ENCODE peak calls at places on chromosomes 7 and 10, in six cellular contexts. N is RWPE1, R is astrocyte of the spinal cord, G is GM12864, T is brain microvascular endothelial cell, Q is upper lobe of right lung. A is an unnamed sample.

GRCh38 chr10:113087082-113088029 is 137.3 kb downstream of the TCF7L2 start:
- DNase-seq in N (peak), Q (peak), R (peak), G (no peak), T (peak), A (no peak)

GRCh38 chr10:46325021-46325420 is 38.2 kb downstream of the ANTXRL start:
- DNase-seq in T (no peak), G (no peak), N (peak), R (no peak), Q (no peak), A (no peak)

GRCh38 chr10:112949875-112950507 is at the start of gene TCF7L2:
- DNase-seq in T (peak), R (peak), N (peak), Q (peak), G (no peak), A (peak)

GRCh38 chr7:149821191-149822148 is 16.7 kb upstream of the ZNF862 start:
- DNase-seq in T (no peak), N (no peak), G (no peak), Q (peak), R (no peak), A (no peak)

GRCh38 chr10:8060010-8060703 is 5.7 kb downstream of the GATA3 start:
- DNase-seq in T (no peak), N (no peak), Q (no peak), G (no peak), R (peak), A (peak)

GRCh38 chr7:33923440-33924229 is 18.3 kb downstream of the BMPER start:
- DNase-seq in T (no peak), R (no peak), N (no peak), G (no peak), Q (no peak), A (no peak)

GRCh38 chr7:105811189-105811847 is 65.1 kb downstream of the ATXN7L1 start:
- DNase-seq in N (no peak), Q (no peak), T (no peak), R (no peak), G (no peak), A (no peak)

GRCh38 chr7:99459087-99459486 is 6.9 kb downstream of the ATP5MF start:
- DNase-seq in R (no peak), T (no peak), G (no peak), N (no peak), Q (no peak), A (no peak)

GRCh38 chr7:116291937-116292336 is 81.6 kb downstream of the TES start:
- DNase-seq in T (no peak), N (no peak), R (no peak), Q (no peak), G (no peak), A (no peak)

GRCh38 chr10:32882076-32882475 is 76.0 kb downstream of the ITGB1 start:
- DNase-seq in R (no peak), G (no peak), Q (no peak), N (no peak), T (no peak), A (no peak)

GRCh38 chr10:6203331-6204062 is 765 bp downstream of the PFKFB3 start:
- DNase-seq in T (no peak), Q (peak), N (peak), R (peak), G (no peak), A (peak)

GRCh38 chr10:129104266-129105045 is 362.6 kb upstream of the MGMT start:
- DNase-seq in Q (no peak), G (no peak), N (no peak), T (peak), R (peak), A (no peak)

GRCh38 chr10:99285846-99286245 is 43.3 kb upstream of the CNNM1 start:
- DNase-seq in N (no peak), G (no peak), Q (no peak), R (no peak), T (no peak), A (no peak)

GRCh38 chr10:131839351-131839750 is 61.5 kb upstream of the PPP2R2D start:
- DNase-seq in T (no peak), Q (peak), N (no peak), G (no peak), R (no peak), A (no peak)

GRCh38 chr10:49441488-49442476 is 45.9 kb upstream of the DRGX start:
- DNase-seq in G (no peak), N (no peak), Q (no peak), T (no peak), R (no peak), A (no peak)

GRCh38 chr7:105911961-105912575 is 35.7 kb upstream of the ATXN7L1 start:
- DNase-seq in Q (no peak), N (no peak), G (no peak), T (no peak), R (no peak), A (no peak)

GRCh38 chr7:118129037-118129436 is 54.9 kb upstream of the LSM8 start:
- DNase-seq in Q (no peak), N (no peak), R (no peak), T (no peak), G (no peak), A (no peak)

GRCh38 chr7:148472406-148472805 is 118.2 kb upstream of the C7orf33 start:
- DNase-seq in N (peak), T (no peak), G (no peak), Q (no peak), R (no peak), A (no peak)

GRCh38 chr10:103828587-103829186 is 26.7 kb downstream of the SH3PXD2A start:
- DNase-seq in N (no peak), R (peak), T (no peak), Q (peak), G (no peak), A (no peak)

GRCh38 chr7:84532196-84532595 is 337.6 kb upstream of the SEMA3A start:
- DNase-seq in R (no peak), N (no peak), G (no peak), T (no peak), Q (no peak), A (no peak)

GRCh38 chr10:104925232-104925851 is 284.3 kb downstream of the SORCS3 start:
- DNase-seq in R (peak), Q (no peak), N (peak), G (no peak), T (no peak), A (peak)

GRCh38 chr10:124025638-124026336 is 67.6 kb downstream of the CHST15 start:
- DNase-seq in T (no peak), Q (no peak), G (no peak), N (no peak), R (peak), A (peak)

GRCh38 chr7:46996972-46997371 is 584.9 kb downstream of the TNS3 start:
- DNase-seq in N (no peak), R (no peak), Q (no peak), T (no peak), G (no peak), A (no peak)

GRCh38 chr7:27840314-27840713 is 100.4 kb downstream of the TAX1BP1 start:
- DNase-seq in N (no peak), Q (no peak), R (no peak), T (no peak), G (no peak), A (no peak)

GRCh38 chr10:110057461-110057860 is 49.7 kb downstream of the ADD3 start:
- DNase-seq in N (no peak), T (no peak), Q (no peak), R (no peak), G (no peak), A (no peak)

GRCh38 chr10:62133618-62134017 is 135.0 kb downstream of the RTKN2 start:
- DNase-seq in G (peak), N (no peak), Q (no peak), R (no peak), T (no peak), A (peak)

GRCh38 chr10:105770813-105771212 is 1129.7 kb downstream of the SORCS3 start:
- DNase-seq in N (no peak), G (no peak), Q (no peak), R (no peak), T (no peak), A (no peak)

GRCh38 chr7:123712619-123713018 is 36.2 kb downstream of the WASL start:
- DNase-seq in Q (no peak), G (no peak), T (no peak), R (peak), N (no peak), A (no peak)

GRCh38 chr10:1049425-1049958 is 573 bp upstream of the IDI1 start:
- DNase-seq in R (no peak), G (no peak), T (no peak), N (no peak), Q (no peak), A (no peak)

GRCh38 chr10:43186150-43186549 is 47.9 kb downstream of the CSGALNACT2 start:
- DNase-seq in N (no peak), G (no peak), T (no peak), R (no peak), Q (no peak), A (no peak)

GRCh38 chr10:71746344-71747037 is 26.8 kb downstream of the VSIR start:
- DNase-seq in Q (no peak), R (no peak), N (no peak), T (no peak), G (no peak), A (no peak)

GRCh38 chr10:78960316-78960800 is 108.4 kb upstream of the ZMIZ1 start:
- DNase-seq in N (peak), Q (no peak), T (peak), G (no peak), R (peak), A (no peak)

GRCh38 chr7:88278881-88279280 is 27.8 kb downstream of the STEAP4 start:
- DNase-seq in T (no peak), Q (no peak), G (no peak), N (no peak), R (peak), A (no peak)

GRCh38 chr10:132774905-132775863 is 10.8 kb downstream of the NKX6-2 start:
- DNase-seq in N (no peak), R (no peak), T (no peak), G (no peak), Q (no peak), A (no peak)

GRCh38 chr7:95686109-95686508 is 86.2 kb upstream of the DYNC1I1 start:
- DNase-seq in G (no peak), R (peak), T (peak), N (no peak), Q (no peak), A (no peak)

DNA sequence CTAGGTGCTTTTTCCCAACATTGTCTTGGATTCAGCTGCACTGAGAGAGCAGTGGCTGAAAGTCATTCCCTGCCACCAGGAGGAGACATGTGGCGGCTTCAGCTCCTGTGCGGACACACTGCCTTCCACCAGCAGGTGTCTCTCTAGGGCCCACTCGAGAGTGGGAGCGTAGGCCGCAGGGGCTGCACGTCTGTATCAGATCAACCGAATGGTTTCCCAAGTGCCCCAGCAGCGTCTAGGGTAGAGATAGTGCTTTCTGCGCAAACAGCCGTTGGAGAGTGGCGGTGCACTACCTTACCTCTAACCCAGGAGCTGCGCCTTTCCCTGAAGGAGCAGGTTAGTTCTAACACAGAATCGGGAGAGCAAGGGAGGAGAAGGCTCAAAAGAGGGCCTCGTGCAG is 31.7 kb downstream of the PAPOLB start:
- DNase-seq in R (peak), G (peak), T (peak), Q (peak), N (no peak), A (peak)
- TF ChIP-seq CTCF in R (peak), G (peak), T (peak), Q (peak), N (peak), A (peak)

GRCh38 chr7:101814996-101815825 is 2.2 kb upstream of the CUX1 start:
- DNase-seq in T (no peak), R (no peak), N (no peak), G (no peak), Q (peak), A (peak)
- TF ChIP-seq CTCF in T (peak), R (peak), N (peak), G (peak), Q (peak), A (peak)

GRCh38 chr10:15898046-15898445 is 37.7 kb upstream of the MINDY3 start:
- DNase-seq in Q (no peak), T (peak), R (peak), N (no peak), G (no peak), A (no peak)
- TF ChIP-seq CTCF in Q (peak), T (peak), R (peak), N (no peak), G (peak), A (peak)

DNA sequence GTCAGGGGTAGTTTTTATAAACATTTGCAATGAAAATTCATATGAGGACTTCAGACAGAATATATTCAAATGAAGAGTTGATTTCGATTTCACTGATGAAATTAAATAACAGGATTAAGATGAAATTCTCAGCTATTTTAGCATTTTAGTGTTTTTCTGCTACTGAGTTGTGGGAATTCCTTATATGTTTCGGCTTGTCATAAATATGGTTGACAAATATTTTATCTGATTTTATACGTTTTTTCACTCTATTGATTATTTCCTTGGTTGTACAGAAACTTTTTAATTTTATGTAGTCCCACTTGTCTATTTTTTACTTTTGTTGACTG is 14.6 kb upstream of the NME8 start:
- DNase-seq in R (no peak), T (no peak), G (no peak), Q (no peak), N (no peak), A (no peak)
- TF ChIP-seq CTCF in R (no peak), T (no peak), G (no peak), Q (no peak), N (peak), A (no peak)

GRCh38 chr10:76422769-76423168 is 991.3 kb downstream of the LRMDA start:
- DNase-seq in N (no peak), G (no peak), R (peak), T (no peak), Q (no peak), A (no peak)
- TF ChIP-seq CTCF in N (no peak), G (no peak), R (peak), T (peak), Q (no peak), A (no peak)

GRCh38 chr10:3919676-3920308 is 134.8 kb upstream of the KLF6 start:
- DNase-seq in N (no peak), T (no peak), G (no peak), Q (no peak), R (no peak), A (no peak)
- TF ChIP-seq CTCF in N (no peak), T (no peak), G (no peak), Q (no peak), R (no peak), A (no peak)

GRCh38 chr10:17801507-17801906 is 7.6 kb upstream of the MRC1 start:
- DNase-seq in Q (no peak), R (no peak), G (no peak), T (no peak), N (no peak), A (no peak)
- TF ChIP-seq CTCF in Q (peak), R (no peak), G (peak), T (no peak), N (no peak), A (no peak)

GRCh38 chr10:72904806-72905205 is 11.3 kb downstream of the OIT3 start:
- DNase-seq in N (no peak), G (peak), Q (no peak), T (no peak), R (no peak), A (no peak)
- TF ChIP-seq CTCF in N (no peak), G (no peak), Q (no peak), T (no peak), R (no peak), A (no peak)

DNA sequence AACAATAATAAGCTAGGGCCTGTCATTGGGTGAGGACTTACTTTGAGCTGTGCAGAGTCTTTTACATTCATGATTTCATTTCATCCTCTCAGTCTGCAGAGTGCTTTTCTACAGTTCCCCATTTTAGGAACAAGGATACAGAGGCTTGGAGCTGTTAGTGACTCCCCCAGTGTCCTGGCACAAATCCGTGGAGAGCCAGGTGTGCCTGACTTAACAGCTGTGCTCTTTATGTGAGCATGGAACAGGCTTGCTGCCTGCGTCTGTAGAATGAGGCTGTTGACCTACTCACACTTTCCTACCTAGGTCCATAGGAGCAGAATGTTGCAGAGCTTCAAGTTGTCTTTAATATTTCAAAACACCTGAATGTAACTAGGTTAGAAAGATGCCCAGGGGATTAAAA is 50.4 kb upstream of the BTBD16 start:
- DNase-seq in T (no peak), N (no peak), R (no peak), G (no peak), Q (no peak), A (no peak)
- TF ChIP-seq CTCF in T (no peak), N (no peak), R (no peak), G (no peak), Q (no peak), A (no peak)